ENCODE peak calls at places on chromosomes 12 and 14, in seven cellular contexts. N, C, Y, J, I, W and G are unnamed samples.

GRCh38 chr12:28378749-28379148 is 188.5 kb downstream of the CCDC91 start:
- DNase-seq in N (no peak), C (no peak), Y (no peak), J (no peak), I (no peak), W (peak), G (no peak)

GRCh38 chr12:88493651-88494050 is 86.6 kb downstream of the KITLG start:
- DNase-seq in N (no peak), C (no peak), Y (no peak), J (peak), I (peak), W (peak), G (no peak)

GRCh38 chr14:104107101-104107581 is 21.6 kb downstream of the ASPG start:
- DNase-seq in N (peak), C (no peak), Y (no peak), J (no peak), I (no peak), W (no peak), G (no peak)

GRCh38 chr14:37139710-37140109 is 32.7 kb downstream of the SLC25A21 start:
- DNase-seq in N (no peak), C (no peak), Y (no peak), J (no peak), I (no peak), W (no peak), G (no peak)

GRCh38 chr14:36245223-36245622 is 68.7 kb upstream of the PTCSC3 start:
- DNase-seq in N (no peak), C (peak), Y (no peak), J (no peak), I (no peak), W (no peak), G (no peak)

GRCh38 chr12:54689984-54690383 is 41.8 kb upstream of the DCD start:
- DNase-seq in N (no peak), C (peak), Y (no peak), J (no peak), I (no peak), W (peak), G (no peak)

GRCh38 chr12:3980504-3981272 is 107.5 kb upstream of the PARP11 start:
- DNase-seq in N (no peak), C (no peak), Y (no peak), J (no peak), I (no peak), W (no peak), G (no peak)

GRCh38 chr12:10826258-10826657 is at the start of gene TAS2R10:
- DNase-seq in N (no peak), C (no peak), Y (no peak), J (no peak), I (no peak), W (no peak), G (no peak)

GRCh38 chr14:102683399-102684275 is 91.2 kb downstream of the RCOR1 start:
- DNase-seq in N (no peak), C (no peak), Y (no peak), J (no peak), I (no peak), W (no peak), G (no peak)

GRCh38 chr14:33839193-33840076 is 111.4 kb downstream of the EGLN3 start:
- DNase-seq in N (peak), C (peak), Y (peak), J (no peak), I (peak), W (peak), G (no peak)

GRCh38 chr14:50836515-50836914 is 5.6 kb upstream of the NIN start:
- DNase-seq in N (no peak), C (no peak), Y (no peak), J (no peak), I (peak), W (no peak), G (no peak)

GRCh38 chr12:868722-869121 is 80.8 kb downstream of the RAD52 start:
- DNase-seq in N (no peak), C (peak), Y (no peak), J (no peak), I (no peak), W (no peak), G (no peak)

GRCh38 chr14:94748667-94749347 is 21.1 kb downstream of the GSC start:
- DNase-seq in N (no peak), C (peak), Y (no peak), J (no peak), I (no peak), W (no peak), G (no peak)

GRCh38 chr12:109893250-109893995 is 6.7 kb upstream of the TCHP start:
- DNase-seq in N (no peak), C (no peak), Y (no peak), J (no peak), I (no peak), W (no peak), G (no peak)

GRCh38 chr14:50542941-50543418 is 10.6 kb upstream of the MAP4K5 start:
- DNase-seq in N (no peak), C (peak), Y (peak), J (no peak), I (peak), W (peak), G (no peak)

GRCh38 chr12:31633464-31633863 is 26.0 kb upstream of the ETFBKMT start:
- DNase-seq in N (no peak), C (no peak), Y (no peak), J (no peak), I (no peak), W (no peak), G (no peak)

GRCh38 chr14:60648934-60649814 is at the start of gene SIX1:
- DNase-seq in N (peak), C (peak), Y (peak), J (peak), I (peak), W (peak), G (no peak)

GRCh38 chr12:89706551-89707348 is 1.9 kb downstream of the ATP2B1 start:
- DNase-seq in N (no peak), C (peak), Y (no peak), J (no peak), I (peak), W (no peak), G (no peak)

GRCh38 chr12:11947218-11947617 is 123.5 kb upstream of the BCL2L14 start:
- DNase-seq in N (no peak), C (no peak), Y (no peak), J (no peak), I (no peak), W (no peak), G (no peak)

GRCh38 chr14:69107407-69108003 is 45.4 kb downstream of the DCAF5 start:
- DNase-seq in N (no peak), C (peak), Y (peak), J (peak), I (peak), W (peak), G (no peak)

GRCh38 chr12:19299765-19300164 is 139.5 kb upstream of the AEBP2 start:
- DNase-seq in N (no peak), C (peak), Y (peak), J (no peak), I (no peak), W (peak), G (no peak)

GRCh38 chr12:38154096-38155019 is 162.2 kb upstream of the ALG10B start:
- DNase-seq in N (no peak), C (no peak), Y (no peak), J (no peak), I (no peak), W (no peak), G (no peak)

GRCh38 chr12:51793201-51793600 is 55.3 kb downstream of the FIGNL2 start:
- DNase-seq in N (no peak), C (no peak), Y (no peak), J (peak), I (no peak), W (no peak), G (no peak)

GRCh38 chr12:131131077-131131807 is 177.5 kb downstream of the ADGRD1 start:
- DNase-seq in N (peak), C (no peak), Y (no peak), J (no peak), I (no peak), W (no peak), G (no peak)

GRCh38 chr12:119691202-119691846 is 23.4 kb downstream of the PRKAB1 start:
- DNase-seq in N (no peak), C (no peak), Y (no peak), J (no peak), I (no peak), W (no peak), G (no peak)

GRCh38 chr12:89016970-89017778 is 335.1 kb downstream of the DUSP6 start:
- DNase-seq in N (no peak), C (peak), Y (peak), J (peak), I (peak), W (peak), G (no peak)

DNA sequence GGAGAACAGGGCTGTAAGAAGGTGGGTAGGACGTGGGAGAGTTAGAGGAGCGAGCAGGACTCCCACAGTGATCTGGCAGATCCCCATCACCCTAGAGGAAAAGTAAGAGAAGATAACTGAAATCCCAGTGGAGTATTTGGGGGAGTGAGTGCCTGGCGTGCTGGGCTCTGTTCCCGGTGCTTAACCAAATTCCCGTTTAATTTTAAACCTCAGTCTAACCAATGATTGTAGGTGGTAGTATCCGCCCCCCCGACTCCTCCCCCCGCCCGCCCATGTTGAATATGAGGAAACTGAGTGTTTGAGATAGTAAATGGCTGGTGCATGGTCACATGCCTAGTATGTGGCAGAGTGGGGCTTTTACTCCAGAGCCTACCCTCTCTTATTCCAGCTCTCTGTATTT is 1.2 kb downstream of the TARBP2 start:
- DNase-seq in N (peak), C (no peak), Y (no peak), J (no peak), I (no peak), W (peak), G (no peak)
- H3K4me3 ChIP-seq in N (peak), C (no peak), Y (no peak), J (peak), I (peak), W (peak), G (peak)

GRCh38 chr14:30977752-30978151 is 47.7 kb upstream of the AP4S1 start:
- DNase-seq in N (no peak), C (no peak), Y (no peak), J (no peak), I (no peak), W (no peak), G (no peak)
- H3K4me3 ChIP-seq in N (no peak), C (no peak), Y (no peak), J (no peak), I (no peak), W (no peak), G (no peak)

DNA sequence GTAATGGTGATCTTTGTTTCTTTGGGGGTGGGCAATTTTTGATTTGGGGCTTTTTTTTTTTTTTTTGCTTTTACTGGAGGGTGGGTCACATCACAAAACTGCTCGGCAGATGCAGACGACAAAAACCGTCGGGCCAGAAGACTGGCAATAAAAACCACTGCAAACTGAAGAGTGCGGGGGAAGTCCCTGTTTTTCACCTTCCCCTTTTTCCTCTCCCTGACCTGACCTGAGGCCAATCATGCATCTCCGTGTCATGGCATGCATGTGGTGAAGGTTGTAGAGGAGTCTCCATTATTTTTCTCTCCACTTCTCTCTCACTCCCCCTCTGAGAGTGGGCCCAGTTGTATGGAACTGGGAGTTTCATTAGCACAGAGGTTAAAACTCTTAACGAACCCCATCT is 57.5 kb downstream of the AP5M1 start:
- DNase-seq in N (no peak), C (no peak), Y (no peak), J (no peak), I (no peak), W (no peak), G (no peak)
- H3K4me3 ChIP-seq in N (no peak), C (no peak), Y (no peak), J (no peak), I (no peak), W (no peak), G (no peak)

GRCh38 chr12:74108729-74109128 is 428.9 kb upstream of the ATXN7L3B start:
- DNase-seq in N (no peak), C (no peak), Y (no peak), J (no peak), I (no peak), W (no peak), G (no peak)

DNA sequence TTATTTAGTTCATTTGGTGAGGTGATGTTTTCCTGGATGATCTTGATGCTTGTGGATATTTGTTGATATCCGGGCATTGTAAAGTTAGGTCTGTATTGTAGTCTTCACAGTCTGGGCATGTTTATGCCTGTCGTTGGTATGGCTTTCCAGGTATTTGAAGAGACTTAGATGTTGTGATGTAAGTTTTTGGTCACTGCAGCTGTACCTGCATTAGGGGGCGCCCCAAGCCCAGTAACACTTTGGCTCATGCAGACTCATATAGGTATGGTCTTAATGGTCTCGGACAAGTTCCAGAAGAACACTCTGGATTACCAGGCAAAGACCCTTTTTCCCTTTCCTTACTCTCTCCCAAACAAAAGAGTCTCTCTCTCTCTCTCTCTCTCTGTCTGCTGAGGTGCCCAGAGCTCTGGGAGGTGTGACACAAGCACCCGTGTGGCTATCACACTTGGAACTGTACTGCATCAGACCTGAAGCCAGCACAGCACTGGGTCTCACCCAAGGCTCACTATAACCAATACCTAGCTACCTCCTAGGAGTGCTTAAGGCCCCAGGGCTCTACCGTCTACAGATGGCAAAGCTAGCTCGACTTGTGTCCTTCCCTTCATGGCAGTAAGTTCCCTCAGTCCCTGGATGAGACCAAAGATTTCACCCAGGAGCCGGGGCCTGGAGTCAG is 425.8 kb upstream of the ATXN7L3B start:
- DNase-seq in N (no peak), C (peak), Y (no peak), J (no peak), I (peak), W (peak), G (no peak)
- H3K4me3 ChIP-seq in N (no peak), C (no peak), Y (no peak), J (no peak), I (no peak), W (no peak), G (no peak)